ENCODE peak calls at places on chromosomes 16 and 17, in nine cellular contexts. O is astrocyte; K is caudate nucleus; Q is activated gamma-delta T cell treated with anti-CD3 and anti-CD28 coated beads, Interleukin-2, amount 50 U/mL, for 16 hours; X is T-cell; W is SHP77; J is HFF-Myc; D is right atrium auricular region; M is NCI-H82. U is an unnamed sample.

GRCh38 chr17:34869636-34870035 is 91.6 kb downstream of the CCT6B start:
- DNase-seq in Q (no peak), M (no peak), D (no peak), K (no peak), X (no peak), O (no peak), W (no peak), J (no peak), U (no peak)

GRCh38 chr16:54509406-54509931 is 222.9 kb upstream of the IRX3 start:
- DNase-seq in X (no peak), J (no peak), Q (no peak), O (no peak), D (no peak), K (no peak), W (no peak), M (no peak), U (no peak)

GRCh38 chr16:14483819-14484385 is 146.2 kb downstream of the PARN start:
- DNase-seq in W (no peak), M (peak; percentile 93), K (no peak), O (no peak), X (no peak), D (no peak), Q (no peak), J (no peak), U (no peak)

GRCh38 chr17:57563968-57564367 is 181.1 kb downstream of the CCDC182 start:
- DNase-seq in W (no peak), M (peak; percentile 72), K (no peak), X (no peak), J (no peak), O (no peak), Q (no peak), D (no peak), U (no peak)

GRCh38 chr17:62724398-62725146 is 83.5 kb downstream of the MARCHF10 start:
- DNase-seq in D (no peak), W (no peak), O (no peak), Q (peak; percentile 62), M (no peak), X (peak; percentile 71), K (peak; percentile 17), J (no peak), U (no peak)

GRCh38 chr16:88800277-88800592 is 3.4 kb upstream of the CDT1 start:
- DNase-seq in W (no peak), Q (no peak), O (no peak), M (no peak), D (no peak), J (no peak), X (no peak), K (no peak), U (no peak)

GRCh38 chr16:9437115-9437514 is 345.7 kb downstream of the HAPSTR1 start:
- DNase-seq in O (no peak), W (no peak), X (no peak), J (no peak), D (no peak), K (no peak), Q (no peak), M (peak; percentile 49), U (no peak)

GRCh38 chr16:26204138-26204537 is 512.4 kb downstream of the HS3ST4 start:
- DNase-seq in Q (no peak), J (no peak), D (no peak), W (no peak), O (no peak), M (no peak), K (no peak), X (no peak), U (no peak)

GRCh38 chr17:48814504-48814903 is 2.5 kb downstream of the TTLL6 start:
- DNase-seq in X (peak; percentile 33), W (peak; percentile 59), J (no peak), M (peak; percentile 79), O (peak; percentile 3), Q (peak; percentile 46), K (no peak), D (peak; percentile 70), U (peak; percentile 35)

GRCh38 chr17:62643496-62643895 is 16.0 kb downstream of the MRC2 start:
- DNase-seq in X (no peak), D (no peak), K (no peak), J (no peak), Q (no peak), W (no peak), O (no peak), M (no peak), U (no peak)

GRCh38 chr17:70636517-70637133 is 467.3 kb downstream of the KCNJ2 start:
- DNase-seq in K (no peak), M (peak; percentile 61), D (no peak), X (no peak), O (peak; percentile 26), J (peak; percentile 16), Q (no peak), W (peak; percentile 21), U (no peak)

GRCh38 chr16:55324491-55325447 is 766 bp downstream of the IRX6 start:
- DNase-seq in O (no peak), W (no peak), M (no peak), K (no peak), X (no peak), D (no peak), Q (no peak), J (no peak), U (no peak)

GRCh38 chr17:40354191-40355122 is 10.1 kb downstream of the GJD3 start:
- DNase-seq in K (no peak), X (no peak), D (no peak), O (no peak), W (no peak), J (no peak), M (no peak), Q (no peak), U (no peak)

GRCh38 chr17:35534694-35535093 is 2.8 kb downstream of the SLFN12L start:
- DNase-seq in D (no peak), M (no peak), O (no peak), J (no peak), Q (no peak), W (no peak), X (no peak), K (no peak), U (no peak)

GRCh38 chr16:79826732-79827514 is 226.4 kb upstream of the MAF start:
- DNase-seq in O (no peak), D (no peak), Q (no peak), X (no peak), W (no peak), M (no peak), J (no peak), K (no peak), U (no peak)

GRCh38 chr17:83192161-83192788 is 112.9 kb downstream of the METRNL start:
- DNase-seq in D (peak; percentile 75), O (no peak), X (no peak), M (no peak), Q (no peak), J (no peak), W (no peak), K (no peak), U (peak; percentile 16)

GRCh38 chr17:72206376-72206775 is 85.6 kb downstream of the SOX9 start:
- DNase-seq in D (no peak), W (no peak), J (no peak), X (no peak), Q (no peak), O (no peak), M (no peak), K (no peak), U (no peak)

GRCh38 chr16:11350531-11351335 is 5.5 kb downstream of the RMI2 start:
- DNase-seq in O (peak; percentile 44), X (no peak), K (no peak), M (no peak), Q (no peak), D (no peak), W (no peak), J (peak; percentile 90), U (no peak)

GRCh38 chr17:74037320-74037719 is 166.2 kb upstream of the RPL38 start:
- DNase-seq in M (peak; percentile 83), X (no peak), D (no peak), K (no peak), O (no peak), W (no peak), J (no peak), Q (no peak), U (no peak)

GRCh38 chr17:978110-979093 is 1.2 kb downstream of the NXN start:
- DNase-seq in O (peak; percentile 44), J (no peak), K (no peak), M (peak; percentile 76), W (no peak), D (no peak), Q (no peak), X (no peak), U (peak; percentile 55)

GRCh38 chr17:8237175-8237574 is 10.7 kb downstream of the CTC1 start:
- DNase-seq in Q (no peak), D (no peak), M (no peak), X (no peak), O (no peak), W (peak; percentile 81), J (no peak), K (no peak), U (no peak)

GRCh38 chr17:142876-143784 is 5.8 kb downstream of the SCGB1C2 start:
- DNase-seq in O (no peak), K (no peak), Q (no peak), D (peak; percentile 54), X (no peak), W (no peak), J (no peak), M (peak; percentile 49), U (no peak)

GRCh38 chr17:71338396-71338795 is 782.4 kb upstream of the SOX9 start:
- DNase-seq in J (peak; percentile 45), M (no peak), D (no peak), O (peak; percentile 65), Q (no peak), W (no peak), K (no peak), X (no peak), U (no peak)

GRCh38 chr17:19418312-19418992 is 7.4 kb downstream of the RNF112 start:
- DNase-seq in O (peak; percentile 81), D (peak; percentile 83), X (no peak), J (no peak), Q (no peak), K (no peak), M (no peak), W (no peak), U (no peak)

GRCh38 chr16:49439676-49440075 is 66.1 kb downstream of the C16orf78 start:
- DNase-seq in J (no peak), O (no peak), K (no peak), D (no peak), W (no peak), Q (no peak), M (no peak), X (no peak), U (no peak)

GRCh38 chr17:3689262-3690093 is 6.5 kb downstream of the P2RX5 start:
- DNase-seq in Q (no peak), K (no peak), M (no peak), O (no peak), W (no peak), D (no peak), X (no peak), J (no peak), U (no peak)

GRCh38 chr16:24810951-24811843 is 34.6 kb upstream of the SLC5A11 start:
- DNase-seq in X (no peak), J (no peak), Q (no peak), W (no peak), M (no peak), D (no peak), K (no peak), O (no peak), U (no peak)

GRCh38 chr17:81858170-81858966 is 2.0 kb downstream of the P4HB start:
- DNase-seq in Q (no peak), X (no peak), W (peak; percentile 82), D (no peak), M (no peak), O (no peak), J (no peak), K (no peak), U (no peak)

GRCh38 chr17:38702900-38703741 is 2.0 kb upstream of the MLLT6 start:
- DNase-seq in M (no peak), K (no peak), Q (no peak), W (no peak), J (no peak), D (no peak), X (no peak), O (no peak), U (no peak)

GRCh38 chr16:66262253-66263167 is 104.0 kb upstream of the CDH5 start:
- DNase-seq in W (no peak), J (no peak), D (peak; percentile 62), O (peak; percentile 52), M (peak; percentile 91), Q (no peak), K (no peak), X (no peak), U (peak; percentile 61)

GRCh38 chr16:31452631-31453106 is 6.6 kb upstream of the ARMC5 start:
- DNase-seq in M (no peak), X (no peak), O (peak; percentile 91), Q (no peak), J (peak; percentile 81), D (no peak), K (no peak), W (no peak), U (no peak)